ENCODE peak calls at places on chromosome 5, in seven cellular contexts. B is choroid plexus epithelial cell, U is substantia nigra, W is NCI-H460, L is Right ventricle myocardium superior, V is fibroblast of pulmonary artery, F is Peyer's patch. Z is an unnamed sample.

GRCh38 chr5:2177244-2177643 is 294.5 kb upstream of the IRX4 start:
- DNase-seq in B (no peak), U (no peak), W (no peak), L (no peak), V (no peak), F (peak), Z (no peak)

GRCh38 chr5:178113841-178114324 is 551 bp downstream of the N4BP3 start:
- DNase-seq in B (no peak), U (no peak), W (no peak), L (no peak), V (no peak), F (no peak), Z (no peak)

GRCh38 chr5:43561346-43561745 is 4.5 kb upstream of the PAIP1 start:
- DNase-seq in B (no peak), U (no peak), W (no peak), L (no peak), V (no peak), F (no peak), Z (no peak)

GRCh38 chr5:36607114-36607561 is 732 bp downstream of the SLC1A3 start:
- DNase-seq in B (peak), U (peak), W (peak), L (peak), V (peak), F (no peak), Z (no peak)

GRCh38 chr5:108669493-108669892 is 78.2 kb upstream of the FER start:
- DNase-seq in B (no peak), U (no peak), W (no peak), L (no peak), V (no peak), F (no peak), Z (no peak)

GRCh38 chr5:66209350-66209749 is 65.2 kb downstream of the SREK1 start:
- DNase-seq in B (no peak), U (no peak), W (peak), L (no peak), V (no peak), F (no peak), Z (no peak)

GRCh38 chr5:98631311-98632054 is 142.0 kb upstream of the RGMB start:
- DNase-seq in B (peak), U (no peak), W (no peak), L (no peak), V (peak), F (no peak), Z (no peak)

GRCh38 chr5:154860765-154861164 is 2.3 kb downstream of the CNOT8 start:
- DNase-seq in B (no peak), U (no peak), W (no peak), L (no peak), V (no peak), F (no peak), Z (no peak)

GRCh38 chr5:115648072-115648471 is 22.2 kb upstream of the TMED7 start:
- DNase-seq in B (no peak), U (no peak), W (no peak), L (no peak), V (no peak), F (no peak), Z (no peak)

GRCh38 chr5:72402381-72402890 is 82.3 kb downstream of the PTCD2 start:
- DNase-seq in B (no peak), U (no peak), W (no peak), L (no peak), V (no peak), F (no peak), Z (no peak)

GRCh38 chr5:110478899-110479298 is 247.6 kb downstream of the TMEM232 start:
- DNase-seq in B (peak), U (no peak), W (no peak), L (no peak), V (peak), F (no peak), Z (no peak)

GRCh38 chr5:181204561-181205401 is at the start of gene TRIM7:
- DNase-seq in B (no peak), U (no peak), W (peak), L (peak), V (no peak), F (peak), Z (no peak)

GRCh38 chr5:124057815-124058231 is 545.8 kb downstream of the CSNK1G3 start:
- DNase-seq in B (no peak), U (no peak), W (no peak), L (no peak), V (no peak), F (no peak), Z (no peak)

GRCh38 chr5:143251175-143251574 is 152.3 kb downstream of the NR3C1 start:
- DNase-seq in B (no peak), U (no peak), W (no peak), L (no peak), V (no peak), F (no peak), Z (no peak)

GRCh38 chr5:1892211-1892610 is 9.5 kb upstream of the IRX4 start:
- DNase-seq in B (no peak), U (no peak), W (no peak), L (peak), V (no peak), F (no peak), Z (no peak)

GRCh38 chr5:147659166-147659929 is 123.2 kb downstream of the JAKMIP2 start:
- DNase-seq in B (no peak), U (no peak), W (no peak), L (no peak), V (no peak), F (no peak), Z (no peak)

GRCh38 chr5:141617682-141618029 is 1.1 kb downstream of the DIAPH1 start:
- DNase-seq in B (no peak), U (no peak), W (no peak), L (no peak), V (no peak), F (no peak), Z (no peak)

GRCh38 chr5:164818440-164818839 is 1313.0 kb downstream of the MAT2B start:
- DNase-seq in B (no peak), U (no peak), W (no peak), L (no peak), V (no peak), F (no peak), Z (no peak)

GRCh38 chr5:79561525-79561893 is 47.6 kb upstream of the HOMER1 start:
- DNase-seq in B (no peak), U (no peak), W (no peak), L (no peak), V (no peak), F (no peak), Z (no peak)

GRCh38 chr5:172453986-172454354 is 355 bp downstream of the SH3PXD2B start:
- DNase-seq in B (no peak), U (peak), W (no peak), L (no peak), V (peak), F (peak), Z (no peak)

GRCh38 chr5:94245608-94246007 is 372.8 kb downstream of the KIAA0825 start:
- DNase-seq in B (peak), U (no peak), W (no peak), L (peak), V (no peak), F (no peak), Z (no peak)

GRCh38 chr5:100902406-100903035 is 561 bp downstream of the ST8SIA4 start:
- DNase-seq in B (no peak), U (no peak), W (no peak), L (no peak), V (no peak), F (peak), Z (no peak)

GRCh38 chr5:95910521-95910920 is 51.1 kb downstream of the ELL2 start:
- DNase-seq in B (no peak), U (no peak), W (no peak), L (no peak), V (no peak), F (no peak), Z (no peak)

GRCh38 chr5:79971156-79971555 is 19.9 kb downstream of the MTX3 start:
- DNase-seq in B (peak), U (no peak), W (no peak), L (no peak), V (peak), F (no peak), Z (no peak)

GRCh38 chr5:3302228-3302627 is 293.4 kb upstream of the IRX1 start:
- DNase-seq in B (no peak), U (no peak), W (no peak), L (no peak), V (no peak), F (no peak), Z (no peak)

GRCh38 chr5:71789746-71790145 is 70.7 kb downstream of the CARTPT start:
- DNase-seq in B (no peak), U (no peak), W (no peak), L (no peak), V (no peak), F (no peak), Z (no peak)

GRCh38 chr5:124773291-124774001 is 27.0 kb upstream of the ZNF608 start:
- DNase-seq in B (no peak), U (no peak), W (no peak), L (no peak), V (no peak), F (no peak), Z (no peak)

GRCh38 chr5:40681351-40682311 is 1.9 kb downstream of the PTGER4 start:
- DNase-seq in B (no peak), U (no peak), W (no peak), L (peak), V (no peak), F (peak), Z (no peak)

GRCh38 chr5:147073098-147073497 is 161.7 kb upstream of the STK32A start:
- DNase-seq in B (no peak), U (no peak), W (no peak), L (no peak), V (no peak), F (no peak), Z (no peak)

GRCh38 chr5:138276402-138277054 is 2.1 kb upstream of the GFRA3 start:
- DNase-seq in B (no peak), U (no peak), W (no peak), L (no peak), V (no peak), F (no peak), Z (no peak)

GRCh38 chr5:141740885-141741284 is 58.9 kb upstream of the ARAP3 start:
- DNase-seq in B (no peak), U (no peak), W (no peak), L (no peak), V (no peak), F (no peak), Z (no peak)

GRCh38 chr5:106522296-106522695 is 1148.4 kb downstream of the EFNA5 start:
- DNase-seq in B (peak), U (no peak), W (no peak), L (no peak), V (peak), F (no peak), Z (no peak)

GRCh38 chr5:135051399-135051798 is 17.4 kb upstream of the PITX1 start:
- DNase-seq in B (no peak), U (no peak), W (no peak), L (no peak), V (no peak), F (no peak), Z (no peak)

GRCh38 chr5:135075621-135076585 is 41.9 kb upstream of the PITX1 start:
- DNase-seq in B (no peak), U (no peak), W (no peak), L (no peak), V (no peak), F (peak), Z (no peak)

GRCh38 chr5:72231989-72232703 is 87.9 kb downstream of the MRPS27 start:
- DNase-seq in B (peak), U (no peak), W (no peak), L (no peak), V (no peak), F (no peak), Z (no peak)

GRCh38 chr5:15249152-15249551 is 250.8 kb upstream of the FBXL7 start:
- DNase-seq in B (peak), U (no peak), W (peak), L (no peak), V (peak), F (no peak), Z (no peak)

GRCh38 chr5:8057764-8058163 is 188.8 kb downstream of the MTRR start:
- DNase-seq in B (peak), U (no peak), W (no peak), L (no peak), V (peak), F (no peak), Z (peak)

GRCh38 chr5:86374611-86375010 is 243.1 kb upstream of the COX7C start:
- DNase-seq in B (no peak), U (no peak), W (no peak), L (no peak), V (no peak), F (no peak), Z (no peak)

Z was measured in tibial nerve.